ENCODE peak calls at places on chromosome 1, in six cellular contexts. V is NCI-H1436; C is fibroblast of lung; D is esophagus muscularis mucosa; G is stimulated activated CD4-positive, alpha-beta T cell treated with anti-CD3 and anti-CD28 coated beads, Interleukin-15, amount 100 ng/mL, for 1 hour; F is C1 segment of cervical spinal cord. Z is an unnamed sample.

GRCh38 chr1:44293761-44294315 is 61.2 kb downstream of the ERI3 start:
- DNase-seq in C (no peak), D (no peak), G (no peak), F (no peak), V (no peak), Z (no peak)

GRCh38 chr1:147579532-147580199 is 38.4 kb downstream of the BCL9 start:
- DNase-seq in V (no peak), C (peak; percentile 38), D (no peak), G (no peak), F (no peak), Z (no peak)

GRCh38 chr1:71422221-71422620 is 341.4 kb upstream of the ZRANB2 start:
- DNase-seq in C (no peak), G (no peak), V (no peak), D (no peak), F (no peak), Z (no peak)

GRCh38 chr1:221723918-221724263 is 18.0 kb downstream of the DUSP10 start:
- DNase-seq in C (no peak), V (no peak), G (no peak), F (no peak), D (no peak), Z (no peak)

GRCh38 chr1:200374569-200375312 is 35.1 kb downstream of the ZNF281 start:
- DNase-seq in G (no peak), C (peak; percentile 70), F (no peak), D (no peak), V (no peak), Z (no peak)

GRCh38 chr1:169368406-169368769 is 393 bp downstream of the BLZF1 start:
- DNase-seq in F (peak; percentile 22), D (no peak), G (peak; percentile 1), C (peak; percentile 23), V (no peak), Z (peak; percentile 52)

GRCh38 chr1:108897865-108898720 is 21.3 kb downstream of the GPSM2 start:
- DNase-seq in D (no peak), C (peak; percentile 64), G (no peak), V (peak; percentile 46), F (no peak), Z (peak; percentile 42)

GRCh38 chr1:227058321-227058751 is 118.2 kb downstream of the COQ8A start:
- DNase-seq in C (peak; percentile 85), F (no peak), D (no peak), V (no peak), G (no peak), Z (no peak)

GRCh38 chr1:163069142-163069541 is at the start of gene RGS4:
- DNase-seq in V (peak; percentile 92), D (no peak), G (no peak), C (peak; percentile 97), F (no peak), Z (no peak)

GRCh38 chr1:64006276-64007051 is 197.0 kb upstream of the UBE2U start:
- DNase-seq in D (no peak), G (no peak), C (peak; percentile 82), F (no peak), V (no peak), Z (peak; percentile 21)

GRCh38 chr1:182303778-182304177 is 87.8 kb downstream of the GLUL start:
- DNase-seq in F (no peak), G (no peak), D (no peak), V (no peak), C (no peak), Z (no peak)

GRCh38 chr1:203408485-203409229 is 57.7 kb upstream of the FMOD start:
- DNase-seq in D (no peak), G (no peak), C (peak; percentile 84), V (no peak), F (peak; percentile 87), Z (no peak)

GRCh38 chr1:5659606-5660005 is 332.6 kb downstream of the NPHP4 start:
- DNase-seq in G (no peak), C (no peak), D (no peak), F (no peak), V (no peak), Z (no peak)

GRCh38 chr1:169590932-169591331 is 4.7 kb upstream of the F5 start:
- DNase-seq in V (no peak), C (no peak), D (no peak), F (no peak), G (no peak), Z (peak; percentile 6)

GRCh38 chr1:198741744-198742143 is 102.9 kb downstream of the PTPRC start:
- DNase-seq in D (no peak), C (peak; percentile 42), F (no peak), V (no peak), G (no peak), Z (no peak)

GRCh38 chr1:205355054-205355453 is 1.7 kb downstream of the KLHDC8A start:
- DNase-seq in C (peak; percentile 70), V (no peak), G (no peak), D (no peak), F (peak; percentile 36), Z (no peak)

GRCh38 chr1:15220825-15221431 is 26.1 kb upstream of the FHAD1 start:
- DNase-seq in C (no peak), F (no peak), V (no peak), G (no peak), D (no peak), Z (no peak)

GRCh38 chr1:59520194-59520593 is 223.3 kb downstream of the FGGY start:
- DNase-seq in F (no peak), V (no peak), D (no peak), C (peak; percentile 70), G (no peak), Z (no peak)

GRCh38 chr1:231931846-231932454 is 305.4 kb downstream of the DISC1 start:
- DNase-seq in D (peak; percentile 5), F (no peak), V (no peak), C (no peak), G (no peak), Z (peak; percentile 76)

GRCh38 chr1:176638713-176639112 is 175.7 kb downstream of the PAPPA2 start:
- DNase-seq in C (no peak), D (no peak), G (no peak), V (no peak), F (no peak), Z (no peak)

GRCh38 chr1:45485949-45486348 is 5.0 kb downstream of the TESK2 start:
- DNase-seq in C (no peak), D (no peak), V (no peak), G (no peak), F (no peak), Z (no peak)

GRCh38 chr1:243471754-243472725 is 216.2 kb downstream of the SDCCAG8 start:
- DNase-seq in V (no peak), G (no peak), C (peak; percentile 68), D (no peak), F (no peak), Z (no peak)

GRCh38 chr1:185213086-185213485 is 56.1 kb downstream of the SWT1 start:
- DNase-seq in F (no peak), C (peak; percentile 63), D (no peak), V (no peak), G (no peak), Z (no peak)

GRCh38 chr1:176903474-176903873 is 261.0 kb downstream of the ASTN1 start:
- DNase-seq in F (no peak), V (no peak), C (peak; percentile 77), G (no peak), D (no peak), Z (no peak)